ENCODE peak calls at places on chromosomes 7 and 10, in ten cellular contexts. One of them, this sample, is unnamed.

GRCh38 chr10:116669832-116670644 is 49.3 kb downstream of the PNLIPRP2 start:
- DNase-seq in AG04450: no peak
- DNase-seq in OCI-LY7: no peak
- DNase-seq in MCF 10A: no peak
- DNase-seq in spleen: no peak
- DNase-seq in kidney epithelial cell: no peak
- DNase-seq in lower lobe of right lung: no peak
- DNase-seq in K562: peak
- DNase-seq in ovary: peak
- DNase-seq in AG04449: no peak
- DNase-seq in this sample: no peak

GRCh38 chr7:15628876-15629275 is 57.6 kb downstream of the MEOX2 start:
- DNase-seq in AG04450: peak
- DNase-seq in OCI-LY7: no peak
- DNase-seq in MCF 10A: no peak
- DNase-seq in spleen: no peak
- DNase-seq in kidney epithelial cell: peak
- DNase-seq in lower lobe of right lung: no peak
- DNase-seq in K562: no peak
- DNase-seq in ovary: no peak
- DNase-seq in AG04449: no peak
- DNase-seq in this sample: no peak

GRCh38 chr10:85548038-85548437 is 818.6 kb downstream of the GRID1 start:
- DNase-seq in AG04450: no peak
- DNase-seq in OCI-LY7: peak
- DNase-seq in MCF 10A: peak
- DNase-seq in spleen: no peak
- DNase-seq in kidney epithelial cell: no peak
- DNase-seq in lower lobe of right lung: no peak
- DNase-seq in K562: no peak
- DNase-seq in ovary: no peak
- DNase-seq in AG04449: no peak
- DNase-seq in this sample: peak

GRCh38 chr7:130611206-130611605 is 57.3 kb downstream of the COPG2 start:
- DNase-seq in AG04450: no peak
- DNase-seq in OCI-LY7: no peak
- DNase-seq in MCF 10A: no peak
- DNase-seq in spleen: no peak
- DNase-seq in kidney epithelial cell: no peak
- DNase-seq in lower lobe of right lung: no peak
- DNase-seq in K562: no peak
- DNase-seq in ovary: no peak
- DNase-seq in AG04449: no peak
- DNase-seq in this sample: no peak

GRCh38 chr10:20417791-20418190 is 479.3 kb downstream of the NEBL start:
- DNase-seq in AG04450: no peak
- DNase-seq in OCI-LY7: no peak
- DNase-seq in MCF 10A: no peak
- DNase-seq in spleen: no peak
- DNase-seq in kidney epithelial cell: no peak
- DNase-seq in lower lobe of right lung: no peak
- DNase-seq in K562: no peak
- DNase-seq in ovary: no peak
- DNase-seq in AG04449: no peak
- DNase-seq in this sample: no peak

GRCh38 chr7:101824440-101824839 is 7.0 kb downstream of the CUX1 start:
- DNase-seq in AG04450: no peak
- DNase-seq in OCI-LY7: no peak
- DNase-seq in MCF 10A: no peak
- DNase-seq in spleen: no peak
- DNase-seq in kidney epithelial cell: no peak
- DNase-seq in lower lobe of right lung: no peak
- DNase-seq in K562: no peak
- DNase-seq in ovary: no peak
- DNase-seq in AG04449: no peak
- DNase-seq in this sample: no peak

GRCh38 chr7:47685712-47686376 is 103.9 kb upstream of the TNS3 start:
- DNase-seq in AG04450: no peak
- DNase-seq in OCI-LY7: no peak
- DNase-seq in MCF 10A: no peak
- DNase-seq in spleen: no peak
- DNase-seq in kidney epithelial cell: no peak
- DNase-seq in lower lobe of right lung: no peak
- DNase-seq in K562: no peak
- DNase-seq in ovary: no peak
- DNase-seq in AG04449: no peak
- DNase-seq in this sample: no peak

GRCh38 chr7:101278461-101279292 is 33.8 kb upstream of the FIS1 start:
- DNase-seq in AG04450: no peak
- DNase-seq in OCI-LY7: no peak
- DNase-seq in MCF 10A: no peak
- DNase-seq in spleen: no peak
- DNase-seq in kidney epithelial cell: no peak
- DNase-seq in lower lobe of right lung: no peak
- DNase-seq in K562: no peak
- DNase-seq in ovary: no peak
- DNase-seq in AG04449: no peak
- DNase-seq in this sample: no peak

GRCh38 chr10:55144001-55144400 is 343.0 kb upstream of the PCDH15 start:
- DNase-seq in AG04450: no peak
- DNase-seq in OCI-LY7: no peak
- DNase-seq in MCF 10A: no peak
- DNase-seq in spleen: no peak
- DNase-seq in kidney epithelial cell: no peak
- DNase-seq in lower lobe of right lung: no peak
- DNase-seq in K562: no peak
- DNase-seq in ovary: no peak
- DNase-seq in AG04449: no peak
- DNase-seq in this sample: no peak

GRCh38 chr10:452512-453504 is 236.7 kb downstream of the DIP2C start:
- DNase-seq in AG04450: no peak
- DNase-seq in OCI-LY7: no peak
- DNase-seq in MCF 10A: no peak
- DNase-seq in spleen: peak
- DNase-seq in kidney epithelial cell: no peak
- DNase-seq in lower lobe of right lung: no peak
- DNase-seq in K562: no peak
- DNase-seq in ovary: no peak
- DNase-seq in AG04449: no peak
- DNase-seq in this sample: no peak

GRCh38 chr7:95996174-95996573 is 223.8 kb downstream of the DYNC1I1 start:
- DNase-seq in AG04450: no peak
- DNase-seq in OCI-LY7: no peak
- DNase-seq in MCF 10A: no peak
- DNase-seq in spleen: no peak
- DNase-seq in kidney epithelial cell: no peak
- DNase-seq in lower lobe of right lung: no peak
- DNase-seq in K562: no peak
- DNase-seq in ovary: no peak
- DNase-seq in AG04449: no peak
- DNase-seq in this sample: no peak

GRCh38 chr10:34143466-34143865 is 671.6 kb downstream of the PARD3 start:
- DNase-seq in AG04450: no peak
- DNase-seq in OCI-LY7: no peak
- DNase-seq in MCF 10A: no peak
- DNase-seq in spleen: no peak
- DNase-seq in kidney epithelial cell: no peak
- DNase-seq in lower lobe of right lung: no peak
- DNase-seq in K562: no peak
- DNase-seq in ovary: no peak
- DNase-seq in AG04449: no peak
- DNase-seq in this sample: no peak

GRCh38 chr10:290026-290725 is 154.9 kb downstream of the ZMYND11 start:
- DNase-seq in AG04450: no peak
- DNase-seq in OCI-LY7: no peak
- DNase-seq in MCF 10A: no peak
- DNase-seq in spleen: peak
- DNase-seq in kidney epithelial cell: no peak
- DNase-seq in lower lobe of right lung: no peak
- DNase-seq in K562: no peak
- DNase-seq in ovary: no peak
- DNase-seq in AG04449: no peak
- DNase-seq in this sample: no peak

GRCh38 chr7:23767514-23767913 is 57.5 kb downstream of the STK31 start:
- DNase-seq in AG04450: no peak
- DNase-seq in OCI-LY7: no peak
- DNase-seq in MCF 10A: no peak
- DNase-seq in spleen: no peak
- DNase-seq in kidney epithelial cell: no peak
- DNase-seq in lower lobe of right lung: no peak
- DNase-seq in K562: no peak
- DNase-seq in ovary: no peak
- DNase-seq in AG04449: no peak
- DNase-seq in this sample: no peak
- TF ChIP-seq CTCF in AG04450: no peak
- TF ChIP-seq CTCF in OCI-LY7: no peak
- TF ChIP-seq CTCF in MCF 10A: no peak
- TF ChIP-seq CTCF in spleen: no peak
- TF ChIP-seq CTCF in kidney epithelial cell: no peak
- TF ChIP-seq CTCF in lower lobe of right lung: no peak
- TF ChIP-seq CTCF in K562: peak
- TF ChIP-seq CTCF in ovary: no peak
- TF ChIP-seq CTCF in AG04449: no peak
- TF ChIP-seq CTCF in this sample: no peak

GRCh38 chr10:63595072-63595471 is 73.9 kb downstream of the REEP3 start:
- DNase-seq in AG04450: peak
- DNase-seq in OCI-LY7: no peak
- DNase-seq in MCF 10A: no peak
- DNase-seq in spleen: no peak
- DNase-seq in kidney epithelial cell: no peak
- DNase-seq in lower lobe of right lung: no peak
- DNase-seq in K562: no peak
- DNase-seq in ovary: no peak
- DNase-seq in AG04449: no peak
- DNase-seq in this sample: no peak
- TF ChIP-seq CTCF in AG04450: peak
- TF ChIP-seq CTCF in OCI-LY7: no peak
- TF ChIP-seq CTCF in MCF 10A: no peak
- TF ChIP-seq CTCF in spleen: no peak
- TF ChIP-seq CTCF in kidney epithelial cell: no peak
- TF ChIP-seq CTCF in lower lobe of right lung: no peak
- TF ChIP-seq CTCF in K562: no peak
- TF ChIP-seq CTCF in ovary: no peak
- TF ChIP-seq CTCF in AG04449: no peak
- TF ChIP-seq CTCF in this sample: no peak

GRCh38 chr7:49639068-49639593 is 134.3 kb upstream of the VWC2 start:
- DNase-seq in AG04450: no peak
- DNase-seq in OCI-LY7: no peak
- DNase-seq in MCF 10A: no peak
- DNase-seq in spleen: no peak
- DNase-seq in kidney epithelial cell: no peak
- DNase-seq in lower lobe of right lung: no peak
- DNase-seq in K562: no peak
- DNase-seq in ovary: no peak
- DNase-seq in AG04449: no peak
- DNase-seq in this sample: no peak

GRCh38 chr7:49631071-49631826 is 142.2 kb upstream of the VWC2 start:
- DNase-seq in AG04450: no peak
- DNase-seq in OCI-LY7: no peak
- DNase-seq in MCF 10A: no peak
- DNase-seq in spleen: no peak
- DNase-seq in kidney epithelial cell: no peak
- DNase-seq in lower lobe of right lung: no peak
- DNase-seq in K562: no peak
- DNase-seq in ovary: no peak
- DNase-seq in AG04449: no peak
- DNase-seq in this sample: no peak

GRCh38 chr7:49639808-49640207 is 133.6 kb upstream of the VWC2 start:
- DNase-seq in AG04450: no peak
- DNase-seq in OCI-LY7: no peak
- DNase-seq in MCF 10A: no peak
- DNase-seq in spleen: no peak
- DNase-seq in kidney epithelial cell: no peak
- DNase-seq in lower lobe of right lung: no peak
- DNase-seq in K562: no peak
- DNase-seq in ovary: no peak
- DNase-seq in AG04449: no peak
- DNase-seq in this sample: no peak

GRCh38 chr7:49638166-49638565 is 135.3 kb upstream of the VWC2 start:
- DNase-seq in AG04450: no peak
- DNase-seq in OCI-LY7: peak
- DNase-seq in MCF 10A: no peak
- DNase-seq in spleen: no peak
- DNase-seq in kidney epithelial cell: no peak
- DNase-seq in lower lobe of right lung: no peak
- DNase-seq in K562: no peak
- DNase-seq in ovary: no peak
- DNase-seq in AG04449: no peak
- DNase-seq in this sample: no peak

DNA sequence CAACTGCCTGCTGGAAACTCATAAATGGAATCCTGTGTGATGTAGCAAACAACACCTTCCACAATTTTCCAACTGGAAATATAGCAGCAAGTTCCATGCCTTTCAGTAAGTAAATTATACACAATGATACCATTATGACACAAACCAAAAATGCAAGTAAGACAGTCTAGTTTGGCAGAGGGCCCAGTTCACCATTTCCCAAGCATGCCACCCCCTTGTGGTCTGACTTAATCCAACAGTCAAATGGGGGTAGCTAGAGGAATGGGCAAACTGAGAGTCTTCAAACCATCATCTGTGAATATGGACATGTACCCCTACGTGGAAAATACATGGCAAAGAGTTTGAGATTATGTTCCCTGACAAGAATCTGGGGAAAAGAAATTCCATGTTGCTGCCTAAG is 137.6 kb upstream of the VWC2 start:
- DNase-seq in AG04450: no peak
- DNase-seq in OCI-LY7: peak
- DNase-seq in MCF 10A: peak
- DNase-seq in spleen: no peak
- DNase-seq in kidney epithelial cell: no peak
- DNase-seq in lower lobe of right lung: no peak
- DNase-seq in K562: no peak
- DNase-seq in ovary: no peak
- DNase-seq in AG04449: no peak
- DNase-seq in this sample: no peak
- TF ChIP-seq CTCF in AG04450: no peak
- TF ChIP-seq CTCF in OCI-LY7: peak
- TF ChIP-seq CTCF in MCF 10A: no peak
- TF ChIP-seq CTCF in spleen: no peak
- TF ChIP-seq CTCF in kidney epithelial cell: no peak
- TF ChIP-seq CTCF in lower lobe of right lung: no peak
- TF ChIP-seq CTCF in K562: no peak
- TF ChIP-seq CTCF in ovary: no peak
- TF ChIP-seq CTCF in AG04449: no peak
- TF ChIP-seq CTCF in this sample: no peak

DNA sequence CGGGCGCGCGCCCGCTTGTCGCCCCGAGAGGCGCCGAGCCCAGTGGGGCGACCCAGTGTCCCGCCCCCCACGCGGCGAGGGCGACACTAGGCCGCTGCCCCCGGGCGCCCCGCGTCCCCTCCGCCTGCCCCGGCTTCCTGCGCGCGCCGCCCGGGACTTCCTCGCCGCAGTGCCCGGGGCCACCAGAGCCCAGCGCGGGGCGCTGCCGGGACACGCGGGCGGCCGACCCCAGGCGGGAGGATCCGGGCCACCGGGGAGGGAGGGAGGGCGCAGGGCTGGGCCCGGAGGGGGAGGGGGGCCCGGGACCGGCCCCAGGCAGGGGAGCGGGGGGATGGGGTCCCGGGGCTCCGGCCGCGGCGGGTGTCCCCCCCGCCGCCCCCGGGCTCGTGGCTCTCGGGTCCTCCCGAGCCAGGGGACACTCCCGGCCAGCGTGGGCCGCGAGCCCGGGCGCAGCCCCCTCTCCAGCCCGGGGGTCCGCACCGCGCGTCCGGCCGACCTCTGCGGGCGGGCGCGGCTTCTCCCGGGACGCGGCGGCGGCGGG is 435 bp upstream of the PWWP2B start:
- DNase-seq in AG04450: no peak
- DNase-seq in OCI-LY7: peak
- DNase-seq in MCF 10A: peak
- DNase-seq in spleen: peak
- DNase-seq in kidney epithelial cell: no peak
- DNase-seq in lower lobe of right lung: peak
- DNase-seq in K562: peak
- DNase-seq in ovary: peak
- DNase-seq in AG04449: no peak
- DNase-seq in this sample: peak
- TF ChIP-seq CTCF in AG04450: no peak
- TF ChIP-seq CTCF in OCI-LY7: no peak
- TF ChIP-seq CTCF in MCF 10A: peak
- TF ChIP-seq CTCF in spleen: peak
- TF ChIP-seq CTCF in kidney epithelial cell: no peak
- TF ChIP-seq CTCF in lower lobe of right lung: peak
- TF ChIP-seq CTCF in K562: peak
- TF ChIP-seq CTCF in ovary: peak
- TF ChIP-seq CTCF in AG04449: peak
- TF ChIP-seq CTCF in this sample: peak